ENCODE peak calls at places on chromosomes 4 and X, in seven cellular contexts. One of them, this sample, is unnamed.

GRCh38 chr4:32499176-32499575 is 1779.0 kb downstream of the PCDH7 start:
- DNase-seq in Panc1: no peak
- DNase-seq in kidney: no peak
- DNase-seq in astrocyte: peak; percentile 61
- DNase-seq in adrenal gland: no peak
- DNase-seq in cardiac muscle cell: no peak
- DNase-seq in HCT116: no peak
- DNase-seq in this sample: no peak

GRCh38 chrX:70042399-70043371 is 7.1 kb downstream of the AWAT2 start:
- DNase-seq in Panc1: no peak
- DNase-seq in kidney: no peak
- DNase-seq in astrocyte: no peak
- DNase-seq in adrenal gland: no peak
- DNase-seq in cardiac muscle cell: no peak
- DNase-seq in HCT116: peak; percentile 12
- DNase-seq in this sample: no peak

GRCh38 chrX:78650906-78651437 is 8.2 kb downstream of the RTL3 start:
- DNase-seq in Panc1: no peak
- DNase-seq in kidney: no peak
- DNase-seq in astrocyte: peak; percentile 90
- DNase-seq in adrenal gland: no peak
- DNase-seq in cardiac muscle cell: no peak
- DNase-seq in HCT116: no peak
- DNase-seq in this sample: no peak

GRCh38 chr4:181897935-181898334 is 345.3 kb upstream of the TENM3 start:
- DNase-seq in Panc1: no peak
- DNase-seq in kidney: no peak
- DNase-seq in astrocyte: peak; percentile 95
- DNase-seq in adrenal gland: no peak
- DNase-seq in cardiac muscle cell: no peak
- DNase-seq in HCT116: no peak
- DNase-seq in this sample: no peak

GRCh38 chr4:143721317-143721716 is 20.8 kb upstream of the FREM3 start:
- DNase-seq in Panc1: no peak
- DNase-seq in kidney: no peak
- DNase-seq in astrocyte: no peak
- DNase-seq in adrenal gland: no peak
- DNase-seq in cardiac muscle cell: no peak
- DNase-seq in HCT116: no peak
- DNase-seq in this sample: no peak

GRCh38 chrX:46567388-46567787 is 6.2 kb upstream of the CHST7 start:
- DNase-seq in Panc1: no peak
- DNase-seq in kidney: no peak
- DNase-seq in astrocyte: no peak
- DNase-seq in adrenal gland: no peak
- DNase-seq in cardiac muscle cell: no peak
- DNase-seq in HCT116: no peak
- DNase-seq in this sample: no peak

GRCh38 chr4:26590639-26591038 is 6.8 kb downstream of the TBC1D19 start:
- DNase-seq in Panc1: no peak
- DNase-seq in kidney: no peak
- DNase-seq in astrocyte: peak; percentile 78
- DNase-seq in adrenal gland: no peak
- DNase-seq in cardiac muscle cell: no peak
- DNase-seq in HCT116: peak; percentile 60
- DNase-seq in this sample: no peak

GRCh38 chr4:76277667-76278066 is 26.1 kb downstream of the FAM47E start:
- DNase-seq in Panc1: no peak
- DNase-seq in kidney: no peak
- DNase-seq in astrocyte: no peak
- DNase-seq in adrenal gland: no peak
- DNase-seq in cardiac muscle cell: no peak
- DNase-seq in HCT116: no peak
- DNase-seq in this sample: no peak

GRCh38 chrX:10636337-10636736 is 16.0 kb upstream of the MID1 start:
- DNase-seq in Panc1: no peak
- DNase-seq in kidney: no peak
- DNase-seq in astrocyte: no peak
- DNase-seq in adrenal gland: peak; percentile 53
- DNase-seq in cardiac muscle cell: peak; percentile 63
- DNase-seq in HCT116: peak; percentile 59
- DNase-seq in this sample: no peak

GRCh38 chrX:39675619-39676018 is 422.1 kb downstream of the BCOR start:
- DNase-seq in Panc1: no peak
- DNase-seq in kidney: peak; percentile 90
- DNase-seq in astrocyte: no peak
- DNase-seq in adrenal gland: peak; percentile 43
- DNase-seq in cardiac muscle cell: no peak
- DNase-seq in HCT116: no peak
- DNase-seq in this sample: no peak

GRCh38 chrX:53440631-53441517 is 6.7 kb upstream of the HSD17B10 start:
- DNase-seq in Panc1: no peak
- DNase-seq in kidney: peak; percentile 82
- DNase-seq in astrocyte: peak; percentile 30
- DNase-seq in adrenal gland: peak; percentile 92
- DNase-seq in cardiac muscle cell: no peak
- DNase-seq in HCT116: no peak
- DNase-seq in this sample: peak; percentile 75

GRCh38 chrX:140439455-140439854 is 65.4 kb downstream of the SOX3 start:
- DNase-seq in Panc1: no peak
- DNase-seq in kidney: peak; percentile 70
- DNase-seq in astrocyte: peak; percentile 10
- DNase-seq in adrenal gland: peak; percentile 1
- DNase-seq in cardiac muscle cell: peak; percentile 28
- DNase-seq in HCT116: no peak
- DNase-seq in this sample: peak; percentile 68

GRCh38 chr4:25826074-25826752 is 36.6 kb downstream of the SEL1L3 start:
- DNase-seq in Panc1: no peak
- DNase-seq in kidney: no peak
- DNase-seq in astrocyte: no peak
- DNase-seq in adrenal gland: no peak
- DNase-seq in cardiac muscle cell: no peak
- DNase-seq in HCT116: no peak
- DNase-seq in this sample: no peak

GRCh38 chrX:26922278-26922677 is 540.9 kb downstream of the PPP4R3C start:
- DNase-seq in Panc1: no peak
- DNase-seq in kidney: no peak
- DNase-seq in astrocyte: peak; percentile 14
- DNase-seq in adrenal gland: no peak
- DNase-seq in cardiac muscle cell: no peak
- DNase-seq in HCT116: no peak
- DNase-seq in this sample: no peak

GRCh38 chr4:84751707-84752106 is 168.8 kb downstream of the CDS1 start:
- DNase-seq in Panc1: no peak
- DNase-seq in kidney: no peak
- DNase-seq in astrocyte: no peak
- DNase-seq in adrenal gland: no peak
- DNase-seq in cardiac muscle cell: no peak
- DNase-seq in HCT116: no peak
- DNase-seq in this sample: no peak

GRCh38 chrX:38341442-38341841 is 11.0 kb upstream of the OTC start:
- DNase-seq in Panc1: no peak
- DNase-seq in kidney: no peak
- DNase-seq in astrocyte: no peak
- DNase-seq in adrenal gland: no peak
- DNase-seq in cardiac muscle cell: no peak
- DNase-seq in HCT116: no peak
- DNase-seq in this sample: no peak

GRCh38 chr4:26220704-26221103 is 100.1 kb upstream of the RBPJ start:
- DNase-seq in Panc1: no peak
- DNase-seq in kidney: no peak
- DNase-seq in astrocyte: peak; percentile 66
- DNase-seq in adrenal gland: no peak
- DNase-seq in cardiac muscle cell: no peak
- DNase-seq in HCT116: no peak
- DNase-seq in this sample: no peak

GRCh38 chr4:141425124-141425523 is 204.4 kb downstream of the ZNF330 start:
- DNase-seq in Panc1: no peak
- DNase-seq in kidney: no peak
- DNase-seq in astrocyte: peak; percentile 88
- DNase-seq in adrenal gland: no peak
- DNase-seq in cardiac muscle cell: no peak
- DNase-seq in HCT116: peak; percentile 6
- DNase-seq in this sample: no peak

GRCh38 chr4:24382381-24382780 is 202.0 kb downstream of the DHX15 start:
- DNase-seq in Panc1: no peak
- DNase-seq in kidney: no peak
- DNase-seq in astrocyte: peak; percentile 91
- DNase-seq in adrenal gland: no peak
- DNase-seq in cardiac muscle cell: no peak
- DNase-seq in HCT116: no peak
- DNase-seq in this sample: no peak

GRCh38 chr4:39937683-39938268 is 39.9 kb downstream of the PDS5A start:
- DNase-seq in Panc1: no peak
- DNase-seq in kidney: no peak
- DNase-seq in astrocyte: no peak
- DNase-seq in adrenal gland: no peak
- DNase-seq in cardiac muscle cell: no peak
- DNase-seq in HCT116: no peak
- DNase-seq in this sample: no peak

GRCh38 chr4:25677943-25678342 is 22.3 kb downstream of the SLC34A2 start:
- DNase-seq in Panc1: no peak
- DNase-seq in kidney: peak; percentile 38
- DNase-seq in astrocyte: no peak
- DNase-seq in adrenal gland: no peak
- DNase-seq in cardiac muscle cell: no peak
- DNase-seq in HCT116: no peak
- DNase-seq in this sample: no peak

GRCh38 chr4:144300616-144301015 is 160.1 kb upstream of the GYPA start:
- DNase-seq in Panc1: no peak
- DNase-seq in kidney: no peak
- DNase-seq in astrocyte: no peak
- DNase-seq in adrenal gland: no peak
- DNase-seq in cardiac muscle cell: no peak
- DNase-seq in HCT116: no peak
- DNase-seq in this sample: no peak

GRCh38 chrX:48531359-48531954 is 8.1 kb upstream of the TBC1D25 start:
- DNase-seq in Panc1: no peak
- DNase-seq in kidney: no peak
- DNase-seq in astrocyte: peak; percentile 82
- DNase-seq in adrenal gland: peak; percentile 68
- DNase-seq in cardiac muscle cell: no peak
- DNase-seq in HCT116: no peak
- DNase-seq in this sample: no peak

GRCh38 chrX:112473654-112474053 is 206.1 kb downstream of the LHFPL1 start:
- DNase-seq in Panc1: no peak
- DNase-seq in kidney: no peak
- DNase-seq in astrocyte: no peak
- DNase-seq in adrenal gland: no peak
- DNase-seq in cardiac muscle cell: no peak
- DNase-seq in HCT116: no peak
- DNase-seq in this sample: no peak

GRCh38 chrX:13029341-13029740 is 15.1 kb downstream of the FAM9C start:
- DNase-seq in Panc1: no peak
- DNase-seq in kidney: peak; percentile 82
- DNase-seq in astrocyte: no peak
- DNase-seq in adrenal gland: peak; percentile 59
- DNase-seq in cardiac muscle cell: no peak
- DNase-seq in HCT116: no peak
- DNase-seq in this sample: no peak

GRCh38 chrX:16869393-16870094 is 618 bp downstream of the RBBP7 start:
- DNase-seq in Panc1: no peak
- DNase-seq in kidney: peak; percentile 80
- DNase-seq in astrocyte: no peak
- DNase-seq in adrenal gland: peak; percentile 38
- DNase-seq in cardiac muscle cell: peak; percentile 75
- DNase-seq in HCT116: no peak
- DNase-seq in this sample: peak; percentile 65

GRCh38 chrX:28880136-28880535 is 292.9 kb downstream of the IL1RAPL1 start:
- DNase-seq in Panc1: no peak
- DNase-seq in kidney: no peak
- DNase-seq in astrocyte: peak; percentile 50
- DNase-seq in adrenal gland: no peak
- DNase-seq in cardiac muscle cell: peak; percentile 4
- DNase-seq in HCT116: no peak
- DNase-seq in this sample: no peak

GRCh38 chr4:130600706-130601105 is 1504.8 kb downstream of the C4orf33 start:
- DNase-seq in Panc1: no peak
- DNase-seq in kidney: no peak
- DNase-seq in astrocyte: no peak
- DNase-seq in adrenal gland: no peak
- DNase-seq in cardiac muscle cell: no peak
- DNase-seq in HCT116: no peak
- DNase-seq in this sample: no peak

GRCh38 chr4:16659120-16659519 is 239.3 kb downstream of the LDB2 start:
- DNase-seq in Panc1: no peak
- DNase-seq in kidney: no peak
- DNase-seq in astrocyte: no peak
- DNase-seq in adrenal gland: no peak
- DNase-seq in cardiac muscle cell: no peak
- DNase-seq in HCT116: no peak
- DNase-seq in this sample: no peak

GRCh38 chr4:128686810-128687209 is 122.7 kb upstream of the JADE1 start:
- DNase-seq in Panc1: no peak
- DNase-seq in kidney: no peak
- DNase-seq in astrocyte: no peak
- DNase-seq in adrenal gland: no peak
- DNase-seq in cardiac muscle cell: no peak
- DNase-seq in HCT116: no peak
- DNase-seq in this sample: no peak
- H3K27ac ChIP-seq in Panc1: no peak overlapping the region
- H3K27ac ChIP-seq in kidney: no peak overlapping the region
- H3K27ac ChIP-seq in astrocyte: no peak overlapping the region
- H3K27ac ChIP-seq in adrenal gland: no peak overlapping the region
- H3K27ac ChIP-seq in cardiac muscle cell: no peak overlapping the region
- H3K27ac ChIP-seq in HCT116: no peak overlapping the region
- H3K27ac ChIP-seq in this sample: no peak overlapping the region

DNA sequence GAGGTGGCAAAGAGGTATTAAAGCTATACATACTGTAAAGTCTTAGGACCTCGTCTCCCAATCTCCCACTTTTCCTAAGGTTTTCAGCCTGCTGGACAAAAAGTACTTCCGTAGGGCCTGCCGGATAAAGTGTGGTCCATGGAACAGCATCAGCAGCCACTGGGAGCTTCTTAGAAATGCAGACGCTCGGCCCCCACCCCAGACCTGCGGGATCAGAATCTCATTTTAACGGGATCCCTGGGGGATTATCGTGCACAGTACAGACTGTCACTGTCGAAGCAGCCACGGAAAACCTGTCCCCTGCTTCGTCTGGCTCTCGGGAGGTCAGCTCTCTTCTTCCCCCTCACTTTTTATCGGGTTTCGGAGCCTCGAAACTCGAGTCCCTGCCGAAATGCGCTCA is 802 bp downstream of the ADGRG2 start:
- DNase-seq in Panc1: no peak
- DNase-seq in kidney: no peak
- DNase-seq in astrocyte: no peak
- DNase-seq in adrenal gland: no peak
- DNase-seq in cardiac muscle cell: no peak
- DNase-seq in HCT116: no peak
- DNase-seq in this sample: no peak
- H3K4me3 ChIP-seq in Panc1: peak overlapping the region; percentile 30
- H3K4me3 ChIP-seq in kidney: no peak overlapping the region
- H3K4me3 ChIP-seq in astrocyte: no peak overlapping the region
- H3K4me3 ChIP-seq in adrenal gland: no peak overlapping the region
- H3K4me3 ChIP-seq in cardiac muscle cell: peak overlapping the region; percentile 43
- H3K4me3 ChIP-seq in HCT116: no peak overlapping the region
- H3K4me3 ChIP-seq in this sample: peak overlapping the region; percentile 43

GRCh38 chrX:50704987-50705386 is 109.0 kb downstream of the SHROOM4 start:
- DNase-seq in Panc1: no peak
- DNase-seq in kidney: no peak
- DNase-seq in astrocyte: no peak
- DNase-seq in adrenal gland: no peak
- DNase-seq in cardiac muscle cell: no peak
- DNase-seq in HCT116: no peak
- DNase-seq in this sample: no peak
- H3K4me1 ChIP-seq in Panc1: no peaks in the 10 kb centered on the region
- H3K4me1 ChIP-seq in kidney: peaks cover 3% of the 10 kb centered on the region
- H3K4me1 ChIP-seq in astrocyte: peaks cover 16% of the 10 kb centered on the region
- H3K4me1 ChIP-seq in adrenal gland: no peaks in the 10 kb centered on the region
- H3K4me1 ChIP-seq in cardiac muscle cell: no peaks in the 10 kb centered on the region
- H3K4me1 ChIP-seq in HCT116: no peaks in the 10 kb centered on the region
- H3K4me1 ChIP-seq in this sample: peaks cover 6% of the 10 kb centered on the region

GRCh38 chr4:173518419-173519102 is 11.5 kb downstream of the HAND2 start:
- DNase-seq in Panc1: no peak
- DNase-seq in kidney: no peak
- DNase-seq in astrocyte: no peak
- DNase-seq in adrenal gland: no peak
- DNase-seq in cardiac muscle cell: peak; percentile 55
- DNase-seq in HCT116: no peak
- DNase-seq in this sample: no peak
- H3K27ac ChIP-seq in Panc1: no peak overlapping the region
- H3K27ac ChIP-seq in kidney: no peak overlapping the region
- H3K27ac ChIP-seq in astrocyte: no peak overlapping the region
- H3K27ac ChIP-seq in adrenal gland: no peak overlapping the region
- H3K27ac ChIP-seq in cardiac muscle cell: peak overlapping the region; percentile 98
- H3K27ac ChIP-seq in HCT116: no peak overlapping the region
- H3K27ac ChIP-seq in this sample: no peak overlapping the region

This sample was measured in upper lobe of right lung.